ENCODE peak calls at places on chromosomes 12 and 14, in four cellular contexts. One of them, this sample, is unnamed.

GRCh38 chr14:61290686-61291085 is 9.5 kb upstream of the TMEM30B start:
- DNase-seq in AG04449: no peak
- DNase-seq in fibroblast of mammary gland: no peak
- DNase-seq in GM20000: no peak
- DNase-seq in this sample: no peak

GRCh38 chr12:54650409-54650808 is 2.2 kb upstream of the DCD start:
- DNase-seq in AG04449: no peak
- DNase-seq in fibroblast of mammary gland: peak
- DNase-seq in GM20000: no peak
- DNase-seq in this sample: no peak

GRCh38 chr12:59708059-59708458 is 112.2 kb downstream of the SLC16A7 start:
- DNase-seq in AG04449: no peak
- DNase-seq in fibroblast of mammary gland: peak
- DNase-seq in GM20000: no peak
- DNase-seq in this sample: peak

GRCh38 chr12:2613674-2614073 is 181.1 kb upstream of the FKBP4 start:
- DNase-seq in AG04449: peak
- DNase-seq in fibroblast of mammary gland: peak
- DNase-seq in GM20000: no peak
- DNase-seq in this sample: peak

GRCh38 chr14:104999361-104999760 is 13.8 kb downstream of the CLBA1 start:
- DNase-seq in AG04449: no peak
- DNase-seq in fibroblast of mammary gland: no peak
- DNase-seq in GM20000: no peak
- DNase-seq in this sample: no peak

GRCh38 chr12:95124106-95124505 is 50.7 kb upstream of the NR2C1 start:
- DNase-seq in AG04449: no peak
- DNase-seq in fibroblast of mammary gland: no peak
- DNase-seq in GM20000: no peak
- DNase-seq in this sample: no peak

GRCh38 chr14:70515796-70516195 is 19.0 kb downstream of the ADAM20 start:
- DNase-seq in AG04449: no peak
- DNase-seq in fibroblast of mammary gland: peak
- DNase-seq in GM20000: no peak
- DNase-seq in this sample: no peak

GRCh38 chr12:113366827-113367226 is 8.4 kb downstream of the PLBD2 start:
- DNase-seq in AG04449: no peak
- DNase-seq in fibroblast of mammary gland: no peak
- DNase-seq in GM20000: no peak
- DNase-seq in this sample: no peak

GRCh38 chr12:131671871-131672270 is 39.0 kb upstream of the SFSWAP start:
- DNase-seq in AG04449: no peak
- DNase-seq in fibroblast of mammary gland: no peak
- DNase-seq in GM20000: no peak
- DNase-seq in this sample: no peak

GRCh38 chr12:34605510-34605887 is 583.2 kb downstream of the ALG10 start:
- DNase-seq in AG04449: no peak
- DNase-seq in fibroblast of mammary gland: no peak
- DNase-seq in GM20000: no peak
- DNase-seq in this sample: no peak

GRCh38 chr14:104843442-104844305 is 21.4 kb upstream of the CEP170B start:
- DNase-seq in AG04449: no peak
- DNase-seq in fibroblast of mammary gland: no peak
- DNase-seq in GM20000: no peak
- DNase-seq in this sample: no peak

GRCh38 chr12:91896725-91897515 is 248.7 kb downstream of the BTG1 start:
- DNase-seq in AG04449: no peak
- DNase-seq in fibroblast of mammary gland: peak
- DNase-seq in GM20000: no peak
- DNase-seq in this sample: no peak

GRCh38 chr12:70876952-70877351 is 43.6 kb downstream of the PTPRR start:
- DNase-seq in AG04449: peak
- DNase-seq in fibroblast of mammary gland: peak
- DNase-seq in GM20000: no peak
- DNase-seq in this sample: no peak

GRCh38 chr14:20808084-20808483 is 5.4 kb upstream of the RNASE1 start:
- DNase-seq in AG04449: no peak
- DNase-seq in fibroblast of mammary gland: no peak
- DNase-seq in GM20000: no peak
- DNase-seq in this sample: no peak

GRCh38 chr14:43539210-43539609 is 967.9 kb downstream of the FSCB start:
- DNase-seq in AG04449: no peak
- DNase-seq in fibroblast of mammary gland: peak
- DNase-seq in GM20000: no peak
- DNase-seq in this sample: no peak

GRCh38 chr14:54778618-54779017 is 124.0 kb downstream of the GCH1 start:
- DNase-seq in AG04449: no peak
- DNase-seq in fibroblast of mammary gland: no peak
- DNase-seq in GM20000: no peak
- DNase-seq in this sample: no peak

GRCh38 chr12:106030210-106031175 is 108.3 kb downstream of the NUAK1 start:
- DNase-seq in AG04449: peak
- DNase-seq in fibroblast of mammary gland: peak
- DNase-seq in GM20000: no peak
- DNase-seq in this sample: peak

GRCh38 chr14:23138173-23138535 is 19.1 kb upstream of the CEBPE start:
- DNase-seq in AG04449: no peak
- DNase-seq in fibroblast of mammary gland: peak
- DNase-seq in GM20000: no peak
- DNase-seq in this sample: no peak

GRCh38 chr14:89378119-89378518 is 38.9 kb downstream of the FOXN3 start:
- DNase-seq in AG04449: peak
- DNase-seq in fibroblast of mammary gland: peak
- DNase-seq in GM20000: peak
- DNase-seq in this sample: no peak

GRCh38 chr12:110270125-110270962 is 10.7 kb upstream of the ATP2A2 start:
- DNase-seq in AG04449: no peak
- DNase-seq in fibroblast of mammary gland: peak
- DNase-seq in GM20000: no peak
- DNase-seq in this sample: no peak

GRCh38 chr14:78902010-78902623 is 731.9 kb downstream of the NRXN3 start:
- DNase-seq in AG04449: peak
- DNase-seq in fibroblast of mammary gland: peak
- DNase-seq in GM20000: peak
- DNase-seq in this sample: no peak

GRCh38 chr12:12724421-12725085 is 7.4 kb downstream of the CDKN1B start:
- DNase-seq in AG04449: no peak
- DNase-seq in fibroblast of mammary gland: no peak
- DNase-seq in GM20000: peak
- DNase-seq in this sample: no peak

GRCh38 chr14:58768977-58769376 is 131.2 kb downstream of the DACT1 start:
- DNase-seq in AG04449: no peak
- DNase-seq in fibroblast of mammary gland: no peak
- DNase-seq in GM20000: no peak
- DNase-seq in this sample: no peak

GRCh38 chr12:75784591-75784990 is 247.0 kb downstream of the PHLDA1 start:
- DNase-seq in AG04449: no peak
- DNase-seq in fibroblast of mammary gland: no peak
- DNase-seq in GM20000: no peak
- DNase-seq in this sample: no peak

GRCh38 chr12:96246926-96247566 is 52.9 kb downstream of the ELK3 start:
- DNase-seq in AG04449: no peak
- DNase-seq in fibroblast of mammary gland: no peak
- DNase-seq in GM20000: no peak
- DNase-seq in this sample: no peak

GRCh38 chr12:12003609-12004008 is 67.1 kb upstream of the BCL2L14 start:
- DNase-seq in AG04449: no peak
- DNase-seq in fibroblast of mammary gland: no peak
- DNase-seq in GM20000: no peak
- DNase-seq in this sample: no peak

GRCh38 chr12:57737467-57738141 is 938 bp downstream of the AGAP2 start:
- DNase-seq in AG04449: no peak
- DNase-seq in fibroblast of mammary gland: no peak
- DNase-seq in GM20000: peak
- DNase-seq in this sample: no peak

GRCh38 chr12:57734586-57734985 is 4.0 kb downstream of the AGAP2 start:
- DNase-seq in AG04449: no peak
- DNase-seq in fibroblast of mammary gland: no peak
- DNase-seq in GM20000: no peak
- DNase-seq in this sample: no peak

GRCh38 chr12:57735198-57735855 is 3.2 kb downstream of the AGAP2 start:
- DNase-seq in AG04449: no peak
- DNase-seq in fibroblast of mammary gland: no peak
- DNase-seq in GM20000: no peak
- DNase-seq in this sample: no peak

GRCh38 chr12:57736743-57737466 is 1.6 kb downstream of the AGAP2 start:
- DNase-seq in AG04449: no peak
- DNase-seq in fibroblast of mammary gland: no peak
- DNase-seq in GM20000: no peak
- DNase-seq in this sample: no peak

DNA sequence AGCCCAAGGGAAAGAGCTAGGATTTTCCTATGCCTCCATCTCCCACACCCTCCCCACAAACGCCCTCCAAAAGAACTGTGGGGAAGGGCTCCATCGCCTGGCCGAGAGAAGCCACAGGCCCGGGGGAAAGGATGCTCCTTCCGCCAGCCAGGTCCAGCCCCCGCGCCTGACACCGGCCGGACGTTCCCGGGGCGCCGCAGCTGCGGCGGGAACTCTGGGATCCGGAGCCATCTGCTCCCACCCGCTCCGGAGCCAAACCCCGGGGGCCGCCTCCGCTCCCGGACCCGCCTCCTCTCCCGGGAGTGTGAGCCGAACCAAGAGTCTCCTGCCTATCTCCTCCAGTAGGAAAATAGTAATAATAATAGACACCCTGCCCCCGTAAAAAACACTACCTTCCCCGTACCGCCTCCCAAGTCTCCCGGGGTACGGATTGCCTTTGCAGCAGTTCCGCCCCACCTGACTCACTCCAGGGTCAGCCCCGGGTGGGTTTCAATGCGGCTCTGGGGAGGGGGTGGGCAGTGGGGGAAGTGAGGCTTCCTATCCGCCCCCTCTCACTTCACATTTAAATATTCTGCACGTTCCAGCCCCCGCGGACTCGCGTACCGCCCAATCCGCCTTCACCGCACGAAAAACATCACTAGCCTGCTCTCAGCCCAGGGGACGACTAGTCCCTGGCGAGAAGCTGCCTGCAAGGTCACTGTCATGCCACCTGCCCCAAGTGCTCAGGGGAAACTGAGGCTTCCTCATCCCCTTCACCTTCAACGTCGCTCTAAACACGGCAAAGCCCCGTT is 2.4 kb downstream of the AGAP2 start:
- DNase-seq in AG04449: no peak
- DNase-seq in fibroblast of mammary gland: peak
- DNase-seq in GM20000: no peak
- DNase-seq in this sample: no peak
- TF ChIP-seq CTCF in AG04449: peak
- TF ChIP-seq CTCF in fibroblast of mammary gland: peak
- TF ChIP-seq CTCF in GM20000: no peak
- TF ChIP-seq CTCF in this sample: peak

DNA sequence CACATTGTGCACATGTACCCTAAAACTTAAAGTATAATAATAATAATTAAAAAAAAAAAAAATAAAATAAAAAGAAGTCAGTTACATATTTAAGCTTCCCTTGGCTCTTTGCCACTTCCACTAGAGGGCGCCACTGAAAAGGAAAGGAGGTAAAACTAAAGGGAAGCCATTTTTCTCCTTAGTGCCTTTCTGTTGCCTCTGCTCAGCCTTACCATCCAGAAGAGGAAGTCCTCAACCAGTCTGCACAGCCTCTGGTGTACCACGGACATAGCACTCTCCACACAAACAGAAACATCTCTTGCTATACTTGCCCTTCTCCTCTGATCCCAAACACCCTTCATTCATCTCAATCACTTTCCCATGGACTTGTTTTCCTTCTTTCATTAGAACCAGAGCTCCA is 169.0 kb upstream of the EEA1 start:
- DNase-seq in AG04449: no peak
- DNase-seq in fibroblast of mammary gland: peak
- DNase-seq in GM20000: peak
- DNase-seq in this sample: no peak
- TF ChIP-seq CTCF in AG04449: peak
- TF ChIP-seq CTCF in fibroblast of mammary gland: peak
- TF ChIP-seq CTCF in GM20000: peak
- TF ChIP-seq CTCF in this sample: peak

DNA sequence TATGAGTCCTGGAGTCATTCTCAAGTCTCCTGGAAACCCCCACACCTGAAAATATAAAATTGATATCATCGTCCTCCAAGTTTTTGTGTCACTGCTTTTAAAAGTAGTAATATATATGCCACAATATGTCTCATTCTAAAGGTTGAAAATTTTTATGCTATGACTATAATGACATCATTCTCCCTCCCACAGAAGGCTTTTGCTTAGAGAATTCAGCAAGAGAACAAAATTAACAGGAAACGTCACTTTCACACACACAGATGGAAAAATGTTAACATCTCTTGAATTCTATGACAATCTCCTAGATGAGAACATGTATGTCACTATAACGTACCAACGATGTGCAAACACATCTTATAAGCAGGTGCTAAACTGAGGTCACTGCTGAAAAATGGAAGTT is 498.3 kb downstream of the FOXG1 start:
- DNase-seq in AG04449: no peak
- DNase-seq in fibroblast of mammary gland: no peak
- DNase-seq in GM20000: no peak
- DNase-seq in this sample: no peak
- TF ChIP-seq CTCF in AG04449: no peak
- TF ChIP-seq CTCF in fibroblast of mammary gland: no peak
- TF ChIP-seq CTCF in GM20000: no peak
- TF ChIP-seq CTCF in this sample: no peak

DNA sequence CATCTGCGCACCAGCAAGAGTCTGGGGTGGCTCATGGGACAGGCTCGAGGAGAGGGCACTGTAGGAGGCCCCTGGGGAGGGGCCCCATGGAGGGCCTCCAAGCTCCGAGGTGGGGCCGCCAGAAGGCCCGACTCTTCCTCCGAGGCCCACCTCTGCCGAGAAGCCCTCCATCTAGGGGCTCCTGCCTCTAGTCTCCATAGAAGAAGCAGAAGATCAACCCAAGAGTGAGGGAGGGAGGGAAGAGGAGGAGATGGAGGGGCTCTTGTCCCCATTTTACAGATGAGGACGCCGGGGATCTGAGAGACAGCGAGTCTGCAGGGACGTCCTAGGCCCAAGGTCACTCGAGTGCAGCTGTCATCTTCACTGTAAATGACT is 41.2 kb downstream of the DIO3 start:
- DNase-seq in AG04449: no peak
- DNase-seq in fibroblast of mammary gland: no peak
- DNase-seq in GM20000: no peak
- DNase-seq in this sample: no peak
- TF ChIP-seq CTCF in AG04449: no peak
- TF ChIP-seq CTCF in fibroblast of mammary gland: no peak
- TF ChIP-seq CTCF in GM20000: no peak
- TF ChIP-seq CTCF in this sample: no peak